ENCODE peak calls at places on chromosomes 1 and 21, in four cellular contexts. One of them, this sample, is unnamed.

GRCh38 chr1:25622526-25622925 is 5.9 kb downstream of the MAN1C1 start:
- DNase-seq in activated B cell treated with CpG ODN at 0.5 μM for 24 hours: no peak
- DNase-seq in endothelial cell: no peak
- DNase-seq in iris pigment epithelial cell: no peak
- DNase-seq in this sample: no peak

GRCh38 chr1:109253803-109254620 is 4.7 kb downstream of the CELSR2 start:
- DNase-seq in endothelial cell: no peak
- DNase-seq in iris pigment epithelial cell: peak
- DNase-seq in activated B cell treated with CpG ODN at 0.5 μM for 24 hours: no peak
- DNase-seq in this sample: no peak

GRCh38 chr1:110620250-110620615 is 14.1 kb upstream of the KCNA2 start:
- DNase-seq in iris pigment epithelial cell: no peak
- DNase-seq in endothelial cell: no peak
- DNase-seq in activated B cell treated with CpG ODN at 0.5 μM for 24 hours: no peak
- DNase-seq in this sample: no peak

GRCh38 chr1:84407524-84408318 is 9.4 kb downstream of the DNASE2B start:
- DNase-seq in activated B cell treated with CpG ODN at 0.5 μM for 24 hours: no peak
- DNase-seq in endothelial cell: no peak
- DNase-seq in iris pigment epithelial cell: no peak
- DNase-seq in this sample: no peak

GRCh38 chr1:150927629-150928028 is 1.5 kb downstream of the SETDB1 start:
- DNase-seq in activated B cell treated with CpG ODN at 0.5 μM for 24 hours: no peak
- DNase-seq in iris pigment epithelial cell: no peak
- DNase-seq in endothelial cell: no peak
- DNase-seq in this sample: no peak

GRCh38 chr21:44079846-44080245 is 27.4 kb upstream of the PWP2 start:
- DNase-seq in activated B cell treated with CpG ODN at 0.5 μM for 24 hours: no peak
- DNase-seq in endothelial cell: no peak
- DNase-seq in iris pigment epithelial cell: no peak
- DNase-seq in this sample: no peak

GRCh38 chr1:95309031-95309459 is 75.0 kb downstream of the RWDD3 start:
- DNase-seq in activated B cell treated with CpG ODN at 0.5 μM for 24 hours: no peak
- DNase-seq in iris pigment epithelial cell: peak
- DNase-seq in endothelial cell: peak
- DNase-seq in this sample: peak

GRCh38 chr1:40036574-40036973 is 4.0 kb upstream of the CAP1 start:
- DNase-seq in iris pigment epithelial cell: peak
- DNase-seq in activated B cell treated with CpG ODN at 0.5 μM for 24 hours: no peak
- DNase-seq in endothelial cell: no peak
- DNase-seq in this sample: no peak

GRCh38 chr1:214518387-214518786 is 33.0 kb downstream of the PTPN14 start:
- DNase-seq in endothelial cell: no peak
- DNase-seq in iris pigment epithelial cell: peak
- DNase-seq in activated B cell treated with CpG ODN at 0.5 μM for 24 hours: no peak
- DNase-seq in this sample: no peak

GRCh38 chr1:10514490-10515235 is 39.9 kb downstream of the PEX14 start:
- DNase-seq in activated B cell treated with CpG ODN at 0.5 μM for 24 hours: no peak
- DNase-seq in iris pigment epithelial cell: no peak
- DNase-seq in endothelial cell: no peak
- DNase-seq in this sample: peak

GRCh38 chr1:236913371-236914037 is 90.7 kb downstream of the MT1HL1 start:
- DNase-seq in endothelial cell: no peak
- DNase-seq in iris pigment epithelial cell: peak
- DNase-seq in activated B cell treated with CpG ODN at 0.5 μM for 24 hours: no peak
- DNase-seq in this sample: no peak

GRCh38 chr1:31374511-31375196 is 1.8 kb upstream of the FABP3 start:
- DNase-seq in activated B cell treated with CpG ODN at 0.5 μM for 24 hours: no peak
- DNase-seq in iris pigment epithelial cell: peak
- DNase-seq in endothelial cell: no peak
- DNase-seq in this sample: peak

GRCh38 chr1:89465201-89465600 is 59.4 kb upstream of the LRRC8B start:
- DNase-seq in endothelial cell: no peak
- DNase-seq in iris pigment epithelial cell: peak
- DNase-seq in activated B cell treated with CpG ODN at 0.5 μM for 24 hours: no peak
- DNase-seq in this sample: no peak

GRCh38 chr1:58811303-58811702 is 27.5 kb upstream of the JUN start:
- DNase-seq in activated B cell treated with CpG ODN at 0.5 μM for 24 hours: no peak
- DNase-seq in iris pigment epithelial cell: no peak
- DNase-seq in endothelial cell: no peak
- DNase-seq in this sample: no peak

GRCh38 chr1:110215621-110216020 is 5.5 kb downstream of the KCNC4 start:
- DNase-seq in endothelial cell: no peak
- DNase-seq in iris pigment epithelial cell: no peak
- DNase-seq in activated B cell treated with CpG ODN at 0.5 μM for 24 hours: no peak
- DNase-seq in this sample: no peak

GRCh38 chr21:15604424-15604823 is 125.4 kb upstream of the USP25 start:
- DNase-seq in iris pigment epithelial cell: peak
- DNase-seq in activated B cell treated with CpG ODN at 0.5 μM for 24 hours: no peak
- DNase-seq in endothelial cell: no peak
- DNase-seq in this sample: no peak

GRCh38 chr1:203037509-203038190 is 11.4 kb downstream of the PPFIA4 start:
- DNase-seq in activated B cell treated with CpG ODN at 0.5 μM for 24 hours: no peak
- DNase-seq in endothelial cell: no peak
- DNase-seq in iris pigment epithelial cell: no peak
- DNase-seq in this sample: peak

GRCh38 chr1:234745844-234746797 is 136.1 kb upstream of the IRF2BP2 start:
- DNase-seq in activated B cell treated with CpG ODN at 0.5 μM for 24 hours: no peak
- DNase-seq in endothelial cell: no peak
- DNase-seq in iris pigment epithelial cell: peak
- DNase-seq in this sample: no peak

GRCh38 chr1:18794066-18794465 is 65.4 kb downstream of the TAS1R2 start:
- DNase-seq in iris pigment epithelial cell: peak
- DNase-seq in activated B cell treated with CpG ODN at 0.5 μM for 24 hours: no peak
- DNase-seq in endothelial cell: no peak
- DNase-seq in this sample: no peak

GRCh38 chr1:41539416-41539800 is 54.9 kb upstream of the EDN2 start:
- DNase-seq in activated B cell treated with CpG ODN at 0.5 μM for 24 hours: peak
- DNase-seq in endothelial cell: no peak
- DNase-seq in iris pigment epithelial cell: no peak
- DNase-seq in this sample: no peak